ENCODE peak calls at places on chromosome 15, in four cellular contexts. L is A673, G is AG08395, S is testis. R is an unnamed sample.

GRCh38 chr15:81939604-81940440 is 106.0 kb downstream of the MEX3B start:
- DNase-seq in G (no peak), S (peak; percentile 34), L (peak; percentile 52), R (peak; percentile 67)

GRCh38 chr15:41937568-41937923 is 34.8 kb downstream of the EHD4 start:
- DNase-seq in S (no peak), L (no peak), G (no peak), R (no peak)

GRCh38 chr15:99408236-99409096 is 157.2 kb downstream of the LRRC28 start:
- DNase-seq in G (peak; percentile 80), S (peak; percentile 58), L (peak; percentile 89), R (peak; percentile 93)

GRCh38 chr15:70171224-70171886 is 73.6 kb upstream of the TLE3 start:
- DNase-seq in L (no peak), S (no peak), G (no peak), R (no peak)

GRCh38 chr15:51770902-51771301 is 19.5 kb downstream of the TMOD2 start:
- DNase-seq in S (no peak), G (no peak), L (no peak), R (no peak)

GRCh38 chr15:29920515-29920914 is 98.2 kb upstream of the TJP1 start:
- DNase-seq in S (no peak), L (no peak), G (no peak), R (no peak)

GRCh38 chr15:33700695-33701303 is 267.5 kb upstream of the CHRM5 start:
- DNase-seq in L (peak; percentile 77), S (peak; percentile 85), G (peak; percentile 80), R (peak; percentile 86)

GRCh38 chr15:53693729-53694533 is 65.5 kb downstream of the WDR72 start:
- DNase-seq in L (no peak), G (no peak), S (peak; percentile 62), R (no peak)

GRCh38 chr15:57057134-57057930 is 138.9 kb downstream of the TCF12 start:
- DNase-seq in L (no peak), G (no peak), S (no peak), R (no peak)

GRCh38 chr15:62709261-62709660 is 333.3 kb upstream of the TPM1 start:
- DNase-seq in G (no peak), S (no peak), L (no peak), R (no peak)

GRCh38 chr15:50235794-50236193 is 29.7 kb downstream of the HDC start:
- DNase-seq in L (no peak), S (no peak), G (no peak), R (no peak)

R was measured in osteoblast.